ENCODE peak calls at places on chromosome 10, in six cellular contexts. W is CD8-positive, alpha-beta T cell; C is astrocyte of the spinal cord; G is heart left ventricle; H is RWPE1; A is bronchial epithelial cell. J is an unnamed sample.

GRCh38 chr10:91409869-91410637 is at the start of gene HECTD2:
- DNase-seq in W (peak; percentile 90), C (peak; percentile 74), G (peak; percentile 88), H (peak; percentile 77), A (peak; percentile 33), J (peak; percentile 70)

GRCh38 chr10:12419279-12419847 is 70.0 kb downstream of the CAMK1D start:
- DNase-seq in W (no peak), C (peak; percentile 99), G (peak; percentile 33), H (peak; percentile 89), A (peak; percentile 97), J (peak; percentile 82)

GRCh38 chr10:8096931-8097330 is 42.4 kb downstream of the GATA3 start:
- DNase-seq in W (no peak), C (no peak), G (no peak), H (no peak), A (no peak), J (no peak)

GRCh38 chr10:111086602-111087001 is 9.8 kb downstream of the ADRA2A start:
- DNase-seq in W (no peak), C (no peak), G (no peak), H (no peak), A (no peak), J (peak; percentile 7)

GRCh38 chr10:110460111-110460809 is 37.4 kb upstream of the DUSP5 start:
- DNase-seq in W (peak; percentile 40), C (peak; percentile 25), G (no peak), H (no peak), A (no peak), J (no peak)

GRCh38 chr10:43137701-43137970 is 609 bp upstream of the CSGALNACT2 start:
- DNase-seq in W (no peak), C (peak; percentile 60), G (peak; percentile 62), H (no peak), A (no peak), J (no peak)

GRCh38 chr10:124619195-124619594 is 125.0 kb downstream of the FAM53B start:
- DNase-seq in W (no peak), C (peak; percentile 13), G (no peak), H (peak; percentile 59), A (peak; percentile 80), J (no peak)

GRCh38 chr10:71475243-71475871 is 78.6 kb downstream of the CDH23 start:
- DNase-seq in W (no peak), C (no peak), G (peak; percentile 38), H (no peak), A (no peak), J (no peak)

GRCh38 chr10:88493676-88494483 is 89.2 kb downstream of the RNLS start:
- DNase-seq in W (no peak), C (peak; percentile 78), G (no peak), H (no peak), A (no peak), J (no peak)

GRCh38 chr10:71448146-71448545 is 51.4 kb downstream of the CDH23 start:
- DNase-seq in W (no peak), C (no peak), G (no peak), H (no peak), A (no peak), J (no peak)

GRCh38 chr10:14017380-14017943 is 313.3 kb downstream of the FRMD4A start:
- DNase-seq in W (no peak), C (peak; percentile 59), G (no peak), H (no peak), A (no peak), J (no peak)

GRCh38 chr10:60662917-60663614 is 115.2 kb upstream of the CDK1 start:
- DNase-seq in W (no peak), C (peak; percentile 65), G (no peak), H (no peak), A (peak; percentile 76), J (no peak)

GRCh38 chr10:17062493-17063487 is 66.8 kb downstream of the CUBN start:
- DNase-seq in W (no peak), C (peak; percentile 92), G (no peak), H (peak; percentile 81), A (peak; percentile 95), J (peak; percentile 75)

GRCh38 chr10:129570185-129570584 is 103.1 kb downstream of the MGMT start:
- DNase-seq in W (no peak), C (no peak), G (no peak), H (no peak), A (no peak), J (no peak)

GRCh38 chr10:103752680-103753248 is 102.6 kb downstream of the SH3PXD2A start:
- DNase-seq in W (no peak), C (no peak), G (no peak), H (no peak), A (no peak), J (no peak)

GRCh38 chr10:63703113-63703670 is 182.0 kb downstream of the REEP3 start:
- DNase-seq in W (no peak), C (peak; percentile 55), G (no peak), H (no peak), A (peak; percentile 39), J (no peak)

GRCh38 chr10:76130892-76131291 is 699.5 kb downstream of the LRMDA start:
- DNase-seq in W (no peak), C (no peak), G (no peak), H (no peak), A (no peak), J (no peak)

GRCh38 chr10:35079763-35080162 is 10.4 kb downstream of the CUL2 start:
- DNase-seq in W (no peak), C (peak; percentile 66), G (no peak), H (peak; percentile 50), A (peak; percentile 80), J (no peak)

GRCh38 chr10:11058965-11059364 is 41.3 kb downstream of the CELF2 start:
- DNase-seq in W (no peak), C (peak; percentile 23), G (no peak), H (peak; percentile 29), A (peak; percentile 46), J (no peak)

GRCh38 chr10:132203256-132204077 is 16.7 kb downstream of the DPYSL4 start:
- DNase-seq in W (no peak), C (no peak), G (no peak), H (no peak), A (no peak), J (no peak)

GRCh38 chr10:132204078-132204780 is 17.5 kb downstream of the DPYSL4 start:
- DNase-seq in W (no peak), C (no peak), G (no peak), H (no peak), A (no peak), J (no peak)

GRCh38 chr10:132205650-132206376 is 19.1 kb downstream of the DPYSL4 start:
- DNase-seq in W (no peak), C (no peak), G (no peak), H (no peak), A (no peak), J (no peak)

GRCh38 chr10:132206377-132206745 is 19.6 kb downstream of the DPYSL4 start:
- DNase-seq in W (no peak), C (no peak), G (no peak), H (no peak), A (no peak), J (no peak)

GRCh38 chr10:132204781-132205473 is 18.2 kb downstream of the DPYSL4 start:
- DNase-seq in W (no peak), C (no peak), G (no peak), H (no peak), A (no peak), J (no peak)
- TF ChIP-seq CTCF in W (no peak), C (no peak), G (no peak), H (no peak), A (no peak), J (no peak)

DNA sequence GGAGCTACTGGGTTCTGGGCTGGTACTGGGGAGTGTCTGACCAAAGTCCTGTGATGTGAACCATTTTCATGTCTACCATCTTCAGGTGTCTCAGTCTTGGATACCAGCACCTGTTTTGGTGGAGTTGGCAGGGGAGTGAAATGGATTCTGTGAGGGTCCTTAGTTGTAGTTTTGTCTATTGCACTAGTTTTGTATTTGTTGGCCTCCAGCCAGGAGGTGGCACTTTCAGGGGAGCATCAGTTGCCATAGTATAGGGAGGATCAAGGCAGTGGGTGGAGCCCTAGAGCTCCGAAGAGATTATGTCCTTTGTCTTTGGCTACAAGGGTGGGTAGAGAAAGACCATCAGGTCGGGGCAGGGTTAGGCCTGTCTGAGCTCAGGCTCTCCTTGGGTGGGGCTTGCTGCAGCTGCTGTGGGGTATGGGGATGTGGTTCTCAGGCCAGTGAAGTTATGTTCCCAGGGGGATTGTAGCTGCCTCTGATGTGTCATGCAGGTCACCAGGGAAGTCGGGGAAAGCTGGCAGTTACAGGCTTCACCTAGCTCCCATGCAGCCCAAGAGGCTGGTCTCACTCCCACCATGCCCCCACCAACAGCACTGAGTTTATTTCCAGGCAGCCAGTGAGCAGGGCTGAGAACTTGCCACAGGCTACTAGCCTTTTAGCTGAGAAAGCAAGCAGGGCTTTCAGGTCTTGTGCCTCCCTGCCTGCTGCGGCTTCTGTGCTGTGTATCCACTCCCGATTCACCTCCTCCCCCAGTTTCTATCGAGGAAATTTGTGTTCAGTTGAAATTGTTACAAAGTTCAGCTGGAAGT is 153.1 kb downstream of the ZNF365 start:
- DNase-seq in W (peak; percentile 55), C (no peak), G (no peak), H (no peak), A (no peak), J (no peak)
- TF ChIP-seq CTCF in W (no peak), C (no peak), G (no peak), H (no peak), A (no peak), J (no peak)

GRCh38 chr10:26341701-26342100 is 96.4 kb upstream of the APBB1IP start:
- DNase-seq in W (no peak), C (no peak), G (no peak), H (no peak), A (no peak), J (no peak)
- TF ChIP-seq CTCF in W (peak; percentile 26), C (no peak), G (no peak), H (no peak), A (no peak), J (no peak)

GRCh38 chr10:46024948-46025347 is 5.5 kb downstream of the NCOA4 start:
- DNase-seq in W (no peak), C (no peak), G (no peak), H (no peak), A (no peak), J (no peak)

GRCh38 chr10:46020871-46021553 is 9.4 kb downstream of the NCOA4 start:
- DNase-seq in W (no peak), C (peak; percentile 55), G (no peak), H (no peak), A (peak; percentile 78), J (no peak)

GRCh38 chr10:46020344-46020656 is 10.1 kb downstream of the NCOA4 start:
- DNase-seq in W (no peak), C (no peak), G (no peak), H (no peak), A (no peak), J (no peak)

GRCh38 chr10:46026106-46026505 is 4.3 kb downstream of the NCOA4 start:
- DNase-seq in W (no peak), C (no peak), G (no peak), H (no peak), A (no peak), J (no peak)

DNA sequence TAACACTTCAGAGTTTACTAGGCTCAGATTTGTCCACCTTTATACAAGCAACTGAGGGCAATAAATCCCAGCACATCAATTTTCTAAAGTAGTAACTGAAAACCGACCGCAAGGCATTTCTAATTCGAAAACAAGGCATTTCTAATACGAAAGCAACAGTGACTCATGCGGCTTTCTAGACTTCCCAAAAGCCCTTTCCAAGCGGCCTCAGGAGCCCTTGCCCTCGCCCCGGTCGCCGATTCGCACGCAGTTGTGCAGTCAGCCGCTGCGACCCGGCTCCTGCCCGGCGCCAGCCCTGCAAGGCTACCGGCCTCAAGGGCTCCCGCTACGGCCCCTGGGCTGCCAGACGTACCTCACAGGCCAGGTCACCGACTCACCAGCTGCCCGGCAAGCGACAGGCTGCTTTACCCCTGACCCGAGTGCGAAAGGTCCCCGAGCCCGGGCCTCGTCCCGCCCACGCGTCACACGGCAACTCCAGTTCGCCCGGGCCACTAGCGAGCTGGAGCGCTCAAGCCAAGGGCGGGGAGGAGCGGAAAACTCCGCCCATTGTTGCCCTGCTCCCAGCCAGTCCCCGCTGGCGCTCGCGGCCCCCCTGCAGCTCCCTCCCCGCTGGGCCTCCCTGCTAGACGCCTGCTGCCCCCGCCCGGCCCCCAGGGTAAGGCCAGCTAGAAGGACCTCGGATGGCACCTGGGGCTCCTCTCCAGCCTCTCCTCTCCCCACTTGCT is 7.3 kb downstream of the NCOA4 start:
- DNase-seq in W (peak; percentile 82), C (peak; percentile 91), G (peak; percentile 94), H (peak; percentile 81), A (peak; percentile 81), J (peak; percentile 89)
- TF ChIP-seq CTCF in W (no peak), C (peak; percentile 26), G (no peak), H (peak; percentile 43), A (no peak), J (peak; percentile 54)

J was measured in RWPE2.